ENCODE peak calls at places on chromosomes 2 and 18, in four cellular contexts. One of them, this sample, is unnamed.
A peak's percentile ranks its signal among the peaks of the same experiment; 100 is the strongest.

GRCh38 chr2:123738643-123739042 is 286.4 kb upstream of the CNTNAP5 start:
- DNase-seq in upper lobe of right lung: no peak
- DNase-seq in NCI-H1417: no peak
- DNase-seq in RPMI8226: no peak
- DNase-seq in this sample: no peak

GRCh38 chr2:1701556-1702185 is 42.6 kb downstream of the PXDN start:
- DNase-seq in RPMI8226: no peak
- DNase-seq in upper lobe of right lung: no peak
- DNase-seq in NCI-H1417: no peak
- DNase-seq in this sample: no peak

GRCh38 chr2:239951117-239951734 is 73.9 kb downstream of the NDUFA10 start:
- DNase-seq in RPMI8226: no peak
- DNase-seq in upper lobe of right lung: peak; percentile 45
- DNase-seq in NCI-H1417: no peak
- DNase-seq in this sample: no peak

GRCh38 chr2:189231719-189232323 is 52.3 kb upstream of the COL5A2 start:
- DNase-seq in RPMI8226: no peak
- DNase-seq in NCI-H1417: no peak
- DNase-seq in upper lobe of right lung: no peak
- DNase-seq in this sample: no peak

GRCh38 chr2:231337807-231338759 is 57.4 kb upstream of the B3GNT7 start:
- DNase-seq in NCI-H1417: no peak
- DNase-seq in upper lobe of right lung: no peak
- DNase-seq in RPMI8226: no peak
- DNase-seq in this sample: no peak

GRCh38 chr18:58300867-58301266 is 256.8 kb downstream of the NEDD4L start:
- DNase-seq in upper lobe of right lung: no peak
- DNase-seq in NCI-H1417: no peak
- DNase-seq in RPMI8226: no peak
- DNase-seq in this sample: no peak

GRCh38 chr2:238415036-238415764 is 11.5 kb upstream of the ASB1 start:
- DNase-seq in upper lobe of right lung: no peak
- DNase-seq in NCI-H1417: peak; percentile 65
- DNase-seq in RPMI8226: peak; percentile 79
- DNase-seq in this sample: no peak

GRCh38 chr2:215826376-215826775 is 187.0 kb downstream of the MREG start:
- DNase-seq in NCI-H1417: no peak
- DNase-seq in RPMI8226: no peak
- DNase-seq in upper lobe of right lung: no peak
- DNase-seq in this sample: no peak

GRCh38 chr2:222797308-222797707 is 63.5 kb upstream of the ACSL3 start:
- DNase-seq in RPMI8226: no peak
- DNase-seq in NCI-H1417: peak; percentile 25
- DNase-seq in upper lobe of right lung: no peak
- DNase-seq in this sample: peak; percentile 47

GRCh38 chr2:167980436-167980835 is 267.0 kb downstream of the STK39 start:
- DNase-seq in RPMI8226: no peak
- DNase-seq in upper lobe of right lung: no peak
- DNase-seq in NCI-H1417: no peak
- DNase-seq in this sample: no peak

GRCh38 chr2:84175340-84175739 is 283.7 kb downstream of the SUCLG1 start:
- DNase-seq in upper lobe of right lung: no peak
- DNase-seq in NCI-H1417: no peak
- DNase-seq in RPMI8226: no peak
- DNase-seq in this sample: no peak

GRCh38 chr2:97968228-97968627 is 27.5 kb downstream of the TMEM131 start:
- DNase-seq in RPMI8226: no peak
- DNase-seq in upper lobe of right lung: no peak
- DNase-seq in NCI-H1417: no peak
- DNase-seq in this sample: no peak

GRCh38 chr18:26059357-26059756 is 31.1 kb downstream of the SS18 start:
- DNase-seq in RPMI8226: no peak
- DNase-seq in upper lobe of right lung: no peak
- DNase-seq in NCI-H1417: no peak
- DNase-seq in this sample: no peak

GRCh38 chr2:98507940-98508689 is 63.5 kb downstream of the INPP4A start:
- DNase-seq in upper lobe of right lung: peak; percentile 74
- DNase-seq in RPMI8226: no peak
- DNase-seq in NCI-H1417: no peak
- DNase-seq in this sample: no peak

GRCh38 chr18:57737661-57738060 is 65.5 kb downstream of the ATP8B1 start:
- DNase-seq in NCI-H1417: no peak
- DNase-seq in upper lobe of right lung: peak; percentile 90
- DNase-seq in RPMI8226: no peak
- DNase-seq in this sample: no peak

GRCh38 chr2:142815375-142815774 is 62.1 kb upstream of the KYNU start:
- DNase-seq in upper lobe of right lung: no peak
- DNase-seq in RPMI8226: no peak
- DNase-seq in NCI-H1417: no peak
- DNase-seq in this sample: no peak

GRCh38 chr2:74957886-74958276 is 562 bp upstream of the POLE4 start:
- DNase-seq in NCI-H1417: no peak
- DNase-seq in upper lobe of right lung: no peak
- DNase-seq in RPMI8226: no peak
- DNase-seq in this sample: no peak

GRCh38 chr2:174337337-174338154 is 2.8 kb downstream of the SP9 start:
- DNase-seq in NCI-H1417: peak; percentile 30
- DNase-seq in RPMI8226: peak; percentile 45
- DNase-seq in upper lobe of right lung: no peak
- DNase-seq in this sample: no peak

GRCh38 chr2:128320609-128321420 is 2.1 kb upstream of the HS6ST1 start:
- DNase-seq in upper lobe of right lung: no peak
- DNase-seq in NCI-H1417: no peak
- DNase-seq in RPMI8226: no peak
- DNase-seq in this sample: no peak

GRCh38 chr18:79465392-79465991 is 69.8 kb downstream of the NFATC1 start:
- DNase-seq in NCI-H1417: no peak
- DNase-seq in upper lobe of right lung: no peak
- DNase-seq in RPMI8226: peak; percentile 38
- DNase-seq in this sample: peak; percentile 80

GRCh38 chr2:235277485-235277884 is 216.4 kb upstream of the AGAP1 start:
- DNase-seq in upper lobe of right lung: no peak
- DNase-seq in NCI-H1417: no peak
- DNase-seq in RPMI8226: no peak
- DNase-seq in this sample: no peak

GRCh38 chr2:154639997-154640396 is 58.5 kb upstream of the KCNJ3 start:
- DNase-seq in RPMI8226: no peak
- DNase-seq in upper lobe of right lung: no peak
- DNase-seq in NCI-H1417: no peak
- DNase-seq in this sample: no peak

GRCh38 chr2:220949476-220949875 is 622.6 kb downstream of the EPHA4 start:
- DNase-seq in upper lobe of right lung: no peak
- DNase-seq in RPMI8226: no peak
- DNase-seq in NCI-H1417: no peak
- DNase-seq in this sample: no peak

GRCh38 chr2:196101325-196101981 is 32.8 kb upstream of the DNAH7 start:
- DNase-seq in NCI-H1417: no peak
- DNase-seq in upper lobe of right lung: no peak
- DNase-seq in RPMI8226: peak; percentile 46
- DNase-seq in this sample: peak; percentile 76

GRCh38 chr2:32851777-32852439 is 94.8 kb upstream of the LTBP1 start:
- DNase-seq in NCI-H1417: no peak
- DNase-seq in RPMI8226: no peak
- DNase-seq in upper lobe of right lung: no peak
- DNase-seq in this sample: no peak

GRCh38 chr2:208373460-208374089 is 33.0 kb upstream of the PTH2R start:
- DNase-seq in RPMI8226: peak; percentile 52
- DNase-seq in upper lobe of right lung: no peak
- DNase-seq in NCI-H1417: peak; percentile 32
- DNase-seq in this sample: peak; percentile 55

GRCh38 chr2:158502984-158503383 is 46.2 kb downstream of the PKP4 start:
- DNase-seq in RPMI8226: no peak
- DNase-seq in upper lobe of right lung: no peak
- DNase-seq in NCI-H1417: no peak
- DNase-seq in this sample: no peak

GRCh38 chr2:175815537-175815936 is 186.5 kb downstream of the LNPK start:
- DNase-seq in upper lobe of right lung: no peak
- DNase-seq in NCI-H1417: no peak
- DNase-seq in RPMI8226: no peak
- DNase-seq in this sample: no peak

GRCh38 chr2:24276349-24276899 is 83.9 kb downstream of the ITSN2 start:
- DNase-seq in upper lobe of right lung: no peak
- DNase-seq in RPMI8226: no peak
- DNase-seq in NCI-H1417: no peak
- DNase-seq in this sample: no peak

GRCh38 chr2:49154140-49154539 is at the start of gene FSHR:
- DNase-seq in upper lobe of right lung: no peak
- DNase-seq in RPMI8226: no peak
- DNase-seq in NCI-H1417: no peak
- DNase-seq in this sample: no peak

GRCh38 chr2:120423167-120423943 is 77.4 kb downstream of the INHBB start:
- DNase-seq in RPMI8226: no peak
- DNase-seq in NCI-H1417: no peak
- DNase-seq in upper lobe of right lung: peak; percentile 48
- DNase-seq in this sample: no peak

GRCh38 chr2:201858781-201859180 is 52.4 kb downstream of the CDK15 start:
- DNase-seq in NCI-H1417: peak; percentile 65
- DNase-seq in upper lobe of right lung: no peak
- DNase-seq in RPMI8226: no peak
- DNase-seq in this sample: no peak